ENCODE peak calls at places on chromosomes 7 and 10, in seven cellular contexts. F is lung, T is GM12865, V is brain microvascular endothelial cell, J is AG04450, S is K562, A is fibroblast of mammary gland. X is an unnamed sample.

GRCh38 chr10:42654419-42654818 is 16.0 kb upstream of the ZNF33B start:
- DNase-seq in V (no peak), J (no peak), S (peak; percentile 68), A (no peak), T (no peak), F (no peak), X (no peak)

GRCh38 chr10:5678397-5678983 is 6.1 kb upstream of the TASOR2 start:
- DNase-seq in A (no peak), J (no peak), F (no peak), S (no peak), V (no peak), T (no peak), X (no peak)

GRCh38 chr7:28410628-28411578 is 1.4 kb upstream of the CREB5 start:
- DNase-seq in V (peak; percentile 60), S (no peak), F (no peak), J (no peak), A (peak; percentile 86), T (peak; percentile 48), X (peak; percentile 37)

GRCh38 chr7:24477376-24477775 is 95.9 kb upstream of the PALS2 start:
- DNase-seq in S (no peak), A (no peak), J (no peak), V (no peak), F (no peak), T (no peak), X (no peak)

GRCh38 chr10:103181244-103181643 is 11.8 kb downstream of the NT5C2 start:
- DNase-seq in V (no peak), F (no peak), T (peak; percentile 45), A (no peak), S (no peak), J (no peak), X (no peak)

GRCh38 chr10:89604200-89604599 is 40.8 kb downstream of the PANK1 start:
- DNase-seq in A (no peak), S (no peak), V (no peak), T (no peak), F (no peak), J (no peak), X (no peak)

GRCh38 chr7:157684596-157685429 is 348.0 kb downstream of the DNAJB6 start:
- DNase-seq in S (no peak), F (no peak), A (no peak), V (no peak), J (no peak), T (no peak), X (no peak)

GRCh38 chr10:71423268-71423667 is 26.5 kb downstream of the CDH23 start:
- DNase-seq in J (no peak), T (no peak), S (no peak), A (no peak), F (no peak), V (no peak), X (no peak)

GRCh38 chr7:74479961-74480829 is 26.5 kb downstream of the GTF2IRD1 start:
- DNase-seq in V (peak; percentile 87), A (peak; percentile 82), J (peak; percentile 47), T (no peak), F (peak; percentile 64), S (no peak), X (no peak)

GRCh38 chr7:5625938-5626337 is 155.5 kb downstream of the RNF216 start:
- DNase-seq in A (peak; percentile 91), T (no peak), F (no peak), S (peak; percentile 46), J (peak; percentile 74), V (peak; percentile 84), X (peak; percentile 38)

GRCh38 chr7:149621776-149622175 is 124.2 kb upstream of the ZNF746 start:
- DNase-seq in T (peak; percentile 47), F (no peak), A (peak; percentile 2), J (no peak), S (no peak), V (no peak), X (no peak)

GRCh38 chr7:133773601-133774000 is 353.5 kb upstream of the LRGUK start:
- DNase-seq in A (no peak), F (no peak), J (no peak), S (no peak), V (no peak), T (no peak), X (no peak)

DNA sequence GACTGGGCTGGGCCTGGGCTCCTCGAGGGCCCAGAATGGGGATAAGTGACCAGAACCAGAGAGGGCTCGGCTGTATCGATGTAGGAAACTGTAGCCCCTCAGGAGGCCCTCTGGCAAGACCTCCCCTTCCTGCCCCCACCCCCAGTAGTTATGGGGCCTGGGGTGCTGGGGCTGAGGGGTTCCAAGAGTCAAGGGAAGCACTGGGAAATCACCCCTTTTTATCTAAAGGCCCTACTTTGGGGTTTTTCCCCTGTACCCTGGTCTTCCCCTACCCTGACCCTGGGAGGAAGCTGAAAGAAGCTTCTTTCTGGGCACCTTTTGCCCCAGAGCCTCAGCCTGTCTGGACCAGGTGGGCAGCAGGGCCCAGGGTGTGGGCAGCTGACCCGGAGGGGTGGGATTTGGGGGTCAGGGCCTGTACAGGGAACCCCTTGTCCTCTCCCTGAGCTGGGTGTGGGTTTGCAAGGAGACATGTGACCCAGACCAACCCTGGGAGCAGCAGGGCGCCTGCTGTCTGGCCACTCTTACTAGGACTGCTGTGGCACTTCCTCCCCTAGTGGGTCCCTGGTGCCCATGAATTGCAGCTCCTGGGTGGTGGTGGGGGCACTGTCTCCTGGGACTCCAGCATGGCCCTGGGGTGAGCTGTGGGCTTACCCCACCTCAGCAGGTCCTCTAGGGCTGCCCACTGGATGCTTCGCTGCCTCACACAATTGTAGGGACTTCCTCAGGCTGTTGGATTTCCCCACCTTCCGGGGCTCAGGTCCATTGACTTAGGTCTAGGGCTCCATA is 1.5 kb downstream of the IRF5 start:
- DNase-seq in F (no peak), A (no peak), S (no peak), V (no peak), J (no peak), T (peak; percentile 85), X (no peak)
- H3K4me3 ChIP-seq in F (no peak overlapping the region), A (no peak overlapping the region), S (no peak overlapping the region), V (no peak overlapping the region), J (no peak overlapping the region), T (peak overlapping the region; percentile 83), X (peak overlapping the region; percentile 9)

GRCh38 chr7:130940907-130941306 is 206.9 kb upstream of the KLF14 start:
- DNase-seq in J (no peak), A (no peak), V (no peak), F (no peak), S (no peak), T (no peak), X (peak; percentile 24)
- H3K4me3 ChIP-seq in J (peak overlapping the region; percentile 80), A (peak overlapping the region; percentile 73), V (peak overlapping the region; percentile 57), F (no peak overlapping the region), S (peak overlapping the region; percentile 45), T (peak overlapping the region; percentile 63), X (peak overlapping the region; percentile 80)

GRCh38 chr10:79116801-79117723 is 48.3 kb downstream of the ZMIZ1 start:
- DNase-seq in F (no peak), S (no peak), J (no peak), A (no peak), T (peak; percentile 63), V (no peak), X (no peak)
- H3K4me3 ChIP-seq in F (no peak overlapping the region), S (no peak overlapping the region), J (no peak overlapping the region), A (no peak overlapping the region), T (no peak overlapping the region), V (no peak overlapping the region), X (no peak overlapping the region)

GRCh38 chr10:117699436-117700075 is 157.0 kb downstream of the EMX2 start:
- DNase-seq in T (no peak), S (no peak), J (no peak), A (no peak), V (no peak), F (no peak), X (peak; percentile 7)
- H3K4me3 ChIP-seq in T (no peak overlapping the region), S (no peak overlapping the region), J (no peak overlapping the region), A (no peak overlapping the region), V (no peak overlapping the region), F (no peak overlapping the region), X (no peak overlapping the region)

GRCh38 chr10:124912052-124912435 is 29.9 kb upstream of the ZRANB1 start:
- DNase-seq in F (no peak), T (no peak), S (no peak), J (no peak), V (no peak), A (no peak), X (no peak)
- H3K4me3 ChIP-seq in F (no peak overlapping the region), T (no peak overlapping the region), S (peak overlapping the region; percentile 10), J (no peak overlapping the region), V (no peak overlapping the region), A (no peak overlapping the region), X (no peak overlapping the region)

DNA sequence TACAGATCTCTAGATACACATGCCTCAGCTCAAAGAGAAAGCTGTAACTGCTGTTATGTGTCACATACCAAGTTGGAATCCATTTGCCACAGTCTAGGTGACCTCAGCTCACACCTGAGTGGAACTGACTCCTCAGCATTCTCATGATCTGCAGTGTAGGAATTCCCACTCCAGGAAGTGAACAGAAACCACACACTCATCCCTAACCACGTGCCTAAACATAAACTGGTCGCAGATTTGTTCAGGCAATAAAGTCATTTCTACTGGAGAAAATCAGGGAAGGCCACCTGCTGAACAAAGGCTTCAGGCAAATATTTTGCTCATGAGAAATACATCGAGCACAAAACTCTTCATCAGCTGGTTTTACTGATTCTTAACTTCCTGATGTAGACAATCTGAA is 23.0 kb upstream of the ZMYND11 start:
- DNase-seq in V (peak; percentile 2), J (no peak), T (no peak), S (no peak), F (no peak), A (no peak), X (peak; percentile 35)
- H3K4me3 ChIP-seq in V (no peak overlapping the region), J (no peak overlapping the region), T (no peak overlapping the region), S (no peak overlapping the region), F (no peak overlapping the region), A (no peak overlapping the region), X (no peak overlapping the region)

GRCh38 chr10:101485681-101486554 is 102.1 kb downstream of the POLL start:
- DNase-seq in F (peak; percentile 29), A (no peak), V (no peak), S (no peak), J (no peak), T (no peak), X (no peak)
- H3K4me3 ChIP-seq in F (no peak overlapping the region), A (no peak overlapping the region), V (no peak overlapping the region), S (no peak overlapping the region), J (no peak overlapping the region), T (no peak overlapping the region), X (no peak overlapping the region)